ENCODE peak calls at places on chromosomes 3 and 15, in five cellular contexts. One of them, this sample, is unnamed.

GRCh38 chr3:106635271-106635670 is 742.0 kb upstream of the CCDC54 start:
- DNase-seq in foreskin fibroblast: peak
- DNase-seq in HuH-7: no peak
- DNase-seq in RWPE1: no peak
- DNase-seq in AML-193: no peak
- DNase-seq in this sample: peak

GRCh38 chr3:32817195-32817560 is 619 bp upstream of the TRIM71 start:
- DNase-seq in RWPE1: no peak
- DNase-seq in AML-193: no peak
- DNase-seq in foreskin fibroblast: no peak
- DNase-seq in HuH-7: peak
- DNase-seq in this sample: no peak

GRCh38 chr15:101225658-101226057 is 26.2 kb downstream of the CHSY1 start:
- DNase-seq in HuH-7: no peak
- DNase-seq in foreskin fibroblast: no peak
- DNase-seq in AML-193: no peak
- DNase-seq in RWPE1: no peak
- DNase-seq in this sample: no peak

GRCh38 chr15:22780267-22780666 is 6.2 kb upstream of the NIPA1 start:
- DNase-seq in HuH-7: no peak
- DNase-seq in RWPE1: no peak
- DNase-seq in AML-193: no peak
- DNase-seq in foreskin fibroblast: peak
- DNase-seq in this sample: no peak

GRCh38 chr3:52372822-52373504 is 56.8 kb downstream of the DNAH1 start:
- DNase-seq in HuH-7: no peak
- DNase-seq in AML-193: peak
- DNase-seq in RWPE1: no peak
- DNase-seq in foreskin fibroblast: no peak
- DNase-seq in this sample: peak

GRCh38 chr15:40454904-40455391 is 14.2 kb downstream of the BAHD1 start:
- DNase-seq in foreskin fibroblast: no peak
- DNase-seq in AML-193: no peak
- DNase-seq in RWPE1: peak
- DNase-seq in HuH-7: no peak
- DNase-seq in this sample: no peak

GRCh38 chr3:172557515-172558220 is 34.4 kb upstream of the TNFSF10 start:
- DNase-seq in AML-193: peak
- DNase-seq in RWPE1: peak
- DNase-seq in foreskin fibroblast: no peak
- DNase-seq in HuH-7: no peak
- DNase-seq in this sample: no peak

GRCh38 chr3:57556459-57557087 is 499 bp downstream of the PDE12 start:
- DNase-seq in foreskin fibroblast: no peak
- DNase-seq in RWPE1: no peak
- DNase-seq in AML-193: no peak
- DNase-seq in HuH-7: no peak
- DNase-seq in this sample: peak

GRCh38 chr3:31960793-31961431 is 20.1 kb downstream of the OSBPL10 start:
- DNase-seq in HuH-7: no peak
- DNase-seq in AML-193: no peak
- DNase-seq in foreskin fibroblast: peak
- DNase-seq in RWPE1: peak
- DNase-seq in this sample: no peak

GRCh38 chr15:65032823-65033537 is 3.5 kb upstream of the MTFMT start:
- DNase-seq in AML-193: peak
- DNase-seq in HuH-7: peak
- DNase-seq in foreskin fibroblast: peak
- DNase-seq in RWPE1: no peak
- DNase-seq in this sample: peak

GRCh38 chr3:178217479-178217878 is 318.8 kb upstream of the KCNMB2 start:
- DNase-seq in foreskin fibroblast: no peak
- DNase-seq in AML-193: no peak
- DNase-seq in HuH-7: no peak
- DNase-seq in RWPE1: no peak
- DNase-seq in this sample: no peak

GRCh38 chr15:31511707-31512310 is 185.2 kb downstream of the KLF13 start:
- DNase-seq in AML-193: no peak
- DNase-seq in foreskin fibroblast: no peak
- DNase-seq in HuH-7: no peak
- DNase-seq in RWPE1: no peak
- DNase-seq in this sample: no peak

GRCh38 chr3:63582943-63583500 is 69.5 kb upstream of the SNTN start:
- DNase-seq in HuH-7: no peak
- DNase-seq in AML-193: no peak
- DNase-seq in foreskin fibroblast: no peak
- DNase-seq in RWPE1: no peak
- DNase-seq in this sample: peak

GRCh38 chr3:6392123-6392522 is 468.8 kb upstream of the GRM7 start:
- DNase-seq in foreskin fibroblast: no peak
- DNase-seq in HuH-7: no peak
- DNase-seq in AML-193: no peak
- DNase-seq in RWPE1: no peak
- DNase-seq in this sample: peak

GRCh38 chr3:174931473-174931872 is 72.3 kb downstream of the NAALADL2 start:
- DNase-seq in foreskin fibroblast: no peak
- DNase-seq in RWPE1: no peak
- DNase-seq in HuH-7: no peak
- DNase-seq in AML-193: no peak
- DNase-seq in this sample: no peak

GRCh38 chr3:139324456-139324855 is 19.4 kb upstream of the MRPS22 start:
- DNase-seq in HuH-7: no peak
- DNase-seq in RWPE1: no peak
- DNase-seq in foreskin fibroblast: no peak
- DNase-seq in AML-193: no peak
- DNase-seq in this sample: no peak

GRCh38 chr3:99023590-99024192 is 122.2 kb upstream of the DCBLD2 start:
- DNase-seq in foreskin fibroblast: peak
- DNase-seq in AML-193: peak
- DNase-seq in RWPE1: peak
- DNase-seq in HuH-7: peak
- DNase-seq in this sample: peak

GRCh38 chr3:41933154-41933676 is 28.7 kb downstream of the ULK4 start:
- DNase-seq in RWPE1: peak
- DNase-seq in AML-193: no peak
- DNase-seq in foreskin fibroblast: peak
- DNase-seq in HuH-7: no peak
- DNase-seq in this sample: no peak

GRCh38 chr15:68655686-68656437 is 77.1 kb downstream of the CORO2B start:
- DNase-seq in HuH-7: no peak
- DNase-seq in AML-193: no peak
- DNase-seq in RWPE1: no peak
- DNase-seq in foreskin fibroblast: no peak
- DNase-seq in this sample: no peak

GRCh38 chr15:64232400-64232799 is 69.6 kb upstream of the PPIB start:
- DNase-seq in HuH-7: no peak
- DNase-seq in AML-193: no peak
- DNase-seq in RWPE1: peak
- DNase-seq in foreskin fibroblast: peak
- DNase-seq in this sample: peak

GRCh38 chr3:13336592-13336991 is 83.5 kb downstream of the NUP210 start:
- DNase-seq in HuH-7: no peak
- DNase-seq in AML-193: no peak
- DNase-seq in foreskin fibroblast: no peak
- DNase-seq in RWPE1: no peak
- DNase-seq in this sample: no peak

GRCh38 chr3:197010556-197011351 is 18.9 kb downstream of the MELTF start:
- DNase-seq in AML-193: no peak
- DNase-seq in HuH-7: no peak
- DNase-seq in RWPE1: no peak
- DNase-seq in foreskin fibroblast: no peak
- DNase-seq in this sample: no peak

GRCh38 chr15:99708563-99708962 is 24.7 kb downstream of the LYSMD4 start:
- DNase-seq in RWPE1: peak
- DNase-seq in AML-193: no peak
- DNase-seq in foreskin fibroblast: peak
- DNase-seq in HuH-7: no peak
- DNase-seq in this sample: no peak

GRCh38 chr15:75059607-75060006 is 36.2 kb downstream of the PPCDC start:
- DNase-seq in foreskin fibroblast: no peak
- DNase-seq in HuH-7: no peak
- DNase-seq in RWPE1: no peak
- DNase-seq in AML-193: no peak
- DNase-seq in this sample: no peak

GRCh38 chr15:85485956-85486567 is 105.7 kb downstream of the AKAP13 start:
- DNase-seq in RWPE1: peak
- DNase-seq in AML-193: peak
- DNase-seq in HuH-7: peak
- DNase-seq in foreskin fibroblast: peak
- DNase-seq in this sample: peak

GRCh38 chr15:71588746-71589145 is 221.6 kb upstream of the NR2E3 start:
- DNase-seq in HuH-7: no peak
- DNase-seq in AML-193: no peak
- DNase-seq in foreskin fibroblast: peak
- DNase-seq in RWPE1: peak
- DNase-seq in this sample: no peak

GRCh38 chr3:139202226-139202958 is 141.4 kb upstream of the MRPS22 start:
- DNase-seq in RWPE1: peak
- DNase-seq in AML-193: no peak
- DNase-seq in foreskin fibroblast: no peak
- DNase-seq in HuH-7: peak
- DNase-seq in this sample: peak

GRCh38 chr3:106821801-106822200 is 555.4 kb upstream of the CCDC54 start:
- DNase-seq in RWPE1: no peak
- DNase-seq in AML-193: no peak
- DNase-seq in foreskin fibroblast: no peak
- DNase-seq in HuH-7: no peak
- DNase-seq in this sample: no peak

GRCh38 chr3:52062499-52062898 is 6.1 kb upstream of the DUSP7 start:
- DNase-seq in RWPE1: peak
- DNase-seq in foreskin fibroblast: peak
- DNase-seq in AML-193: no peak
- DNase-seq in HuH-7: no peak
- DNase-seq in this sample: no peak

GRCh38 chr3:178623666-178624255 is 87.5 kb downstream of the KCNMB2 start:
- DNase-seq in foreskin fibroblast: no peak
- DNase-seq in RWPE1: peak
- DNase-seq in HuH-7: no peak
- DNase-seq in AML-193: no peak
- DNase-seq in this sample: peak

GRCh38 chr3:182621435-182622240 is 171.7 kb upstream of the ATP11B start:
- DNase-seq in foreskin fibroblast: no peak
- DNase-seq in RWPE1: no peak
- DNase-seq in HuH-7: no peak
- DNase-seq in AML-193: no peak
- DNase-seq in this sample: no peak

GRCh38 chr3:58609990-58610389 is 32.8 kb upstream of the FAM107A start:
- DNase-seq in HuH-7: no peak
- DNase-seq in AML-193: no peak
- DNase-seq in RWPE1: no peak
- DNase-seq in foreskin fibroblast: no peak
- DNase-seq in this sample: no peak

GRCh38 chr3:143901105-143901504 is 52.8 kb upstream of the SLC9A9 start:
- DNase-seq in AML-193: peak
- DNase-seq in foreskin fibroblast: peak
- DNase-seq in RWPE1: peak
- DNase-seq in HuH-7: no peak
- DNase-seq in this sample: no peak

GRCh38 chr3:187743195-187744141 is 1.8 kb downstream of the BCL6 start:
- DNase-seq in RWPE1: peak
- DNase-seq in AML-193: peak
- DNase-seq in HuH-7: no peak
- DNase-seq in foreskin fibroblast: peak
- DNase-seq in this sample: peak

GRCh38 chr15:37137221-37137620 is 36.9 kb upstream of the MEIS2 start:
- DNase-seq in RWPE1: no peak
- DNase-seq in AML-193: no peak
- DNase-seq in HuH-7: no peak
- DNase-seq in foreskin fibroblast: no peak
- DNase-seq in this sample: no peak

GRCh38 chr3:139574026-139574947 is 34.7 kb upstream of the RBP1 start:
- DNase-seq in HuH-7: no peak
- DNase-seq in RWPE1: no peak
- DNase-seq in AML-193: no peak
- DNase-seq in foreskin fibroblast: no peak
- DNase-seq in this sample: peak

GRCh38 chr3:188349963-188350332 is 196.0 kb downstream of the LPP start:
- DNase-seq in RWPE1: no peak
- DNase-seq in HuH-7: no peak
- DNase-seq in AML-193: no peak
- DNase-seq in foreskin fibroblast: no peak
- DNase-seq in this sample: no peak

GRCh38 chr3:160343132-160343531 is 55.9 kb downstream of the IFT80 start:
- DNase-seq in AML-193: peak
- DNase-seq in HuH-7: no peak
- DNase-seq in foreskin fibroblast: no peak
- DNase-seq in RWPE1: peak
- DNase-seq in this sample: peak